ENCODE peak calls at places on chromosomes 2 and 18, in ten cellular contexts. S is fibroblast of lung, H is Panc1, U is A549, N is HepG2, R is IMR-90, E is lung, G is PC-9, P is Peyer's patch, B is colonic mucosa. O is an unnamed sample.

GRCh38 chr2:117979911-117980341 is 33.9 kb downstream of the CCDC93 start:
- DNase-seq in N (no peak), U (no peak), B (no peak), G (no peak), S (no peak), H (no peak), R (no peak), E (no peak), P (no peak), O (peak)

GRCh38 chr18:45916302-45916701 is 50.8 kb downstream of the EPG5 start:
- DNase-seq in R (no peak), B (no peak), H (no peak), S (no peak), P (no peak), E (no peak), N (peak), U (peak), G (no peak), O (no peak)

GRCh38 chr18:46754661-46755292 is 2.1 kb downstream of the ST8SIA5 start:
- DNase-seq in N (peak), E (no peak), S (no peak), P (no peak), U (no peak), B (no peak), G (peak), R (no peak), H (no peak), O (no peak)

GRCh38 chr18:25169701-25170100 is 182.3 kb downstream of the ZNF521 start:
- DNase-seq in H (no peak), E (no peak), N (no peak), B (no peak), G (no peak), P (no peak), S (peak), U (no peak), R (peak), O (no peak)

GRCh38 chr2:18949871-18950597 is 360.7 kb upstream of the NT5C1B start:
- DNase-seq in H (no peak), S (peak), N (no peak), P (no peak), R (peak), G (peak), E (no peak), B (no peak), U (peak), O (peak)

GRCh38 chr2:100655936-100656534 is 93.2 kb downstream of the PDCL3 start:
- DNase-seq in R (no peak), G (no peak), S (no peak), E (no peak), B (no peak), U (no peak), H (no peak), P (no peak), N (no peak), O (no peak)

GRCh38 chr2:42843611-42844010 is 51.2 kb upstream of the HAAO start:
- DNase-seq in H (no peak), P (no peak), N (no peak), R (no peak), E (no peak), S (no peak), B (no peak), G (no peak), U (no peak), O (no peak)

GRCh38 chr2:39119732-39120520 is 925 bp downstream of the SOS1 start:
- DNase-seq in N (peak), B (peak), E (peak), S (peak), U (peak), H (no peak), P (peak), G (peak), R (peak), O (no peak)

GRCh38 chr2:206627632-206628031 is 14.7 kb upstream of the FAM237A start:
- DNase-seq in E (no peak), G (no peak), R (no peak), B (no peak), H (no peak), N (no peak), U (no peak), P (no peak), S (no peak), O (no peak)

DNA sequence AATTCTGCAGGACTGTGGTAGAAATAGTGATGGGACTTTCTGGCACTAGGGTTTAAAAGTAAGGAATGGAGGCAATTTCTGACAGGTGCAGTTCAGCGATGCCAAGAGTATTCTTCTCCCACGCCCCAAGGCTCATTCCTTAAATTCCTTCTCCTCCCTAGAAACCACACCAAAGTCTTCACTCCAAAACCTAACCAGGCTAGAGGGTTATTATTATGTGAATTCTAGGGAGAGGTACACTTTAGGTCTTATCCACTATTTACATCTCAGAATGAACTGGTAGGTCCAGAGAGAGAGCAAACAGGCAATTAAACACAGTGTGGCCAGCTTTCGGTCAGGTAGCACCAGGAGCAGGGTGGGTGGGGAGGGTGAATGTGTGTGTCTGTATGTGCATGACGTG is 11.4 kb downstream of the IL1F10 start:
- DNase-seq in B (no peak), H (no peak), G (peak), S (peak), R (no peak), E (no peak), N (no peak), P (no peak), U (no peak), O (no peak)
- H3K27ac ChIP-seq in B (no peak), H (no peak), G (peak), S (no peak), R (no peak), E (no peak), N (no peak), P (no peak), U (no peak), O (no peak)

GRCh38 chr2:68774569-68775271 is 40.1 kb downstream of the ARHGAP25 start:
- DNase-seq in N (no peak), P (peak), G (no peak), S (peak), E (peak), R (peak), B (peak), H (no peak), U (no peak), O (no peak)

GRCh38 chr2:68776124-68776523 is 41.5 kb downstream of the ARHGAP25 start:
- DNase-seq in U (no peak), S (no peak), N (no peak), R (no peak), B (no peak), G (no peak), P (no peak), E (no peak), H (no peak), O (no peak)

GRCh38 chr2:68772109-68772508 is 37.5 kb downstream of the ARHGAP25 start:
- DNase-seq in E (no peak), N (no peak), U (no peak), P (no peak), G (no peak), S (no peak), R (no peak), B (no peak), H (no peak), O (no peak)

GRCh38 chr2:68771211-68771721 is 36.7 kb downstream of the ARHGAP25 start:
- DNase-seq in B (no peak), H (no peak), P (no peak), E (no peak), G (no peak), S (peak), U (no peak), N (no peak), R (peak), O (peak)

GRCh38 chr2:68775272-68775847 is 40.7 kb downstream of the ARHGAP25 start:
- DNase-seq in N (no peak), H (no peak), R (no peak), B (no peak), P (no peak), S (no peak), E (no peak), G (no peak), U (no peak), O (no peak)
- H3K4me3 ChIP-seq in N (no peak), H (no peak), R (no peak), B (peak), P (peak), S (no peak), E (peak), G (no peak), U (no peak), O (no peak)

GRCh38 chr2:157596992-157597681 is 31.5 kb downstream of the ACVR1C start:
- DNase-seq in H (no peak), B (no peak), S (peak), R (peak), N (no peak), P (peak), U (peak), E (no peak), G (no peak), O (peak)
- TF ChIP-seq CTCF in H (peak), B (no peak), S (peak), R (peak), N (peak), P (peak), U (peak), E (no peak), G (no peak), O (peak)

GRCh38 chr2:197240713-197241050 is 69.9 kb downstream of the ANKRD44 start:
- DNase-seq in P (no peak), E (no peak), G (no peak), S (no peak), R (no peak), H (no peak), N (no peak), U (no peak), B (no peak), O (no peak)
- H3K27ac ChIP-seq in P (peak), E (no peak), G (no peak), S (no peak), R (no peak), H (no peak), N (no peak), U (no peak), B (peak), O (no peak)

DNA sequence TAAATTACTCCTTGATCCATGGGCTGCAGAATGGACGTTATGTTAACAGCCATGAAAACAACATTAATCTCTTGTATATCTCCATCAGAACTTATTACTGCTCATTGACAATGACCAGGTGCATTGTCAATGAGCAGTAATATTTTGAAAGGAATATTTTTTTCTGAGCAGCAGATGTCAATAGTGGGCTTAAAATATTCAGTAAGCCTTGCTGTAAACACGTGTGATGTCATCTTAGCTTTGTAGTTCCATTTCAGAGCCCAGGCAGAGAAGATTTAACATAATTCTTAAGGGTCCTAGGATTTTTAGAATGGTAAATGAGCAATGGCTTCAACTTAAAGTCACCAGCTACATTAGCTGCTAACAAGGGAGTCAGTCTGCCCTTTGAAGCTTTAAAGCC is 26.6 kb downstream of the CFAP210 start:
- DNase-seq in P (no peak), H (no peak), E (no peak), R (no peak), U (no peak), S (no peak), G (no peak), B (no peak), N (no peak), O (no peak)
- H3K4me3 ChIP-seq in P (no peak), H (no peak), E (no peak), R (no peak), U (no peak), S (no peak), G (no peak), B (no peak), N (no peak), O (no peak)

GRCh38 chr2:46875226-46875899 is 40.2 kb downstream of the MCFD2 start:
- DNase-seq in E (no peak), P (peak), R (peak), B (no peak), G (no peak), N (no peak), U (no peak), S (no peak), H (no peak), O (no peak)

GRCh38 chr2:46878886-46879285 is 36.7 kb downstream of the MCFD2 start:
- DNase-seq in U (peak), E (peak), S (peak), P (peak), B (no peak), H (no peak), N (peak), G (no peak), R (peak), O (no peak)

GRCh38 chr2:46877619-46878113 is 37.9 kb downstream of the MCFD2 start:
- DNase-seq in B (no peak), N (no peak), R (no peak), S (no peak), E (no peak), H (no peak), U (no peak), G (no peak), P (peak), O (no peak)

GRCh38 chr2:46878240-46878877 is 37.2 kb downstream of the MCFD2 start:
- DNase-seq in S (no peak), E (no peak), R (peak), B (no peak), G (no peak), N (no peak), P (peak), H (no peak), U (no peak), O (no peak)

GRCh38 chr2:46876741-46877384 is 38.7 kb downstream of the MCFD2 start:
- DNase-seq in P (peak), R (peak), G (peak), N (peak), B (peak), H (peak), U (peak), E (no peak), S (peak), O (peak)
- TF ChIP-seq CTCF in P (no peak), R (peak), G (peak), N (peak), B (peak), H (no peak), U (peak), E (peak), S (peak), O (peak)